ENCODE peak calls at places on chromosomes 3 and 15, in six cellular contexts. W, Y, L, F, A and K are unnamed samples.

GRCh38 chr3:122421101-122421500 is 5.2 kb upstream of the WDR5B start:
- DNase-seq in F (no peak), Y (no peak), L (no peak), A (no peak), W (no peak), K (no peak)

GRCh38 chr15:77187751-77188464 is 117.0 kb upstream of the TSPAN3 start:
- DNase-seq in F (no peak), A (no peak), L (no peak), W (peak), Y (peak), K (no peak)

GRCh38 chr3:100869787-100870186 is 123.4 kb downstream of the ABI3BP start:
- DNase-seq in W (peak), F (no peak), Y (no peak), A (no peak), L (no peak), K (no peak)

GRCh38 chr3:5278666-5279065 is 91.2 kb downstream of the EDEM1 start:
- DNase-seq in Y (no peak), F (no peak), A (no peak), L (no peak), W (no peak), K (no peak)

GRCh38 chr15:48569591-48570302 is 75.8 kb downstream of the FBN1 start:
- DNase-seq in L (no peak), A (no peak), W (no peak), Y (no peak), F (no peak), K (no peak)

GRCh38 chr3:196142674-196142988 is 60.7 kb upstream of the TFRC start:
- DNase-seq in L (no peak), A (no peak), W (no peak), Y (no peak), F (no peak), K (no peak)

GRCh38 chr3:114643342-114643741 is 349.5 kb downstream of the TIGIT start:
- DNase-seq in Y (no peak), F (peak), L (no peak), W (no peak), A (no peak), K (no peak)

GRCh38 chr3:37114251-37115145 is 59.9 kb downstream of the LRRFIP2 start:
- DNase-seq in Y (no peak), W (peak), A (no peak), L (no peak), F (no peak), K (no peak)

GRCh38 chr3:25663324-25664065 is 1.2 kb downstream of the TOP2B start:
- DNase-seq in L (no peak), W (peak), Y (no peak), F (peak), A (peak), K (no peak)

GRCh38 chr15:93614446-93615104 is 525.6 kb upstream of the RGMA start:
- DNase-seq in Y (peak), W (no peak), L (no peak), F (no peak), A (no peak), K (no peak)

GRCh38 chr3:110504401-110504800 is 567.2 kb upstream of the NECTIN3 start:
- DNase-seq in Y (no peak), F (no peak), W (no peak), L (no peak), A (no peak), K (no peak)

GRCh38 chr3:101310580-101311375 is 9.6 kb downstream of the IMPG2 start:
- DNase-seq in W (peak), Y (no peak), L (no peak), F (no peak), A (no peak), K (no peak)

GRCh38 chr3:175247629-175248028 is 388.5 kb downstream of the NAALADL2 start:
- DNase-seq in W (no peak), L (no peak), Y (no peak), F (no peak), A (no peak), K (no peak)

GRCh38 chr3:18134386-18135082 is 290.6 kb downstream of the SATB1 start:
- DNase-seq in F (no peak), Y (no peak), A (no peak), W (peak), L (no peak), K (no peak)

GRCh38 chr15:80526556-80527340 is 122.6 kb downstream of the ARNT2 start:
- DNase-seq in A (no peak), Y (peak), F (no peak), L (no peak), W (peak), K (no peak)

GRCh38 chr3:72990701-72991395 is 5.8 kb upstream of the PPP4R2 start:
- DNase-seq in A (no peak), Y (no peak), F (no peak), W (no peak), L (no peak), K (no peak)

GRCh38 chr3:42097166-42097946 is 6.2 kb downstream of the TRAK1 start:
- DNase-seq in Y (no peak), W (peak), L (no peak), F (no peak), A (no peak), K (no peak)

GRCh38 chr3:14508966-14509795 is 31.0 kb downstream of the GRIP2 start:
- DNase-seq in Y (peak), F (peak), W (peak), A (peak), L (peak), K (peak)

GRCh38 chr15:58503139-58504027 is 71.6 kb downstream of the LIPC start:
- DNase-seq in F (no peak), L (no peak), W (no peak), A (no peak), Y (no peak), K (no peak)

GRCh38 chr3:60809857-60810256 is 441.4 kb downstream of the FHIT start:
- DNase-seq in Y (no peak), W (no peak), L (no peak), A (no peak), F (no peak), K (no peak)

GRCh38 chr3:188680189-188680588 is 491.6 kb upstream of the TPRG1 start:
- DNase-seq in A (no peak), W (peak), Y (no peak), L (no peak), F (no peak), K (no peak)

GRCh38 chr15:92161039-92161670 is 232.5 kb upstream of the ST8SIA2 start:
- DNase-seq in W (no peak), F (no peak), Y (no peak), A (no peak), L (no peak), K (no peak)

GRCh38 chr3:52490938-52491526 is 4.1 kb upstream of the STAB1 start:
- DNase-seq in F (no peak), L (no peak), W (peak), A (no peak), Y (peak), K (no peak)

GRCh38 chr3:161510510-161511260 is 14.1 kb downstream of the OTOL1 start:
- DNase-seq in A (no peak), L (no peak), W (no peak), Y (no peak), F (no peak), K (no peak)

GRCh38 chr3:10248984-10249748 is 907 bp downstream of the TATDN2 start:
- DNase-seq in Y (peak), A (peak), F (no peak), W (peak), L (peak), K (peak)

GRCh38 chr15:72365844-72366243 is 10.0 kb downstream of the HEXA start:
- DNase-seq in W (no peak), F (no peak), A (no peak), L (no peak), Y (no peak), K (no peak)

GRCh38 chr3:127135241-127136023 is 57.5 kb upstream of the PRR23E start:
- DNase-seq in A (no peak), W (peak), F (no peak), L (peak), Y (peak), K (no peak)

GRCh38 chr15:90642464-90643300 is 74.5 kb upstream of the BLM start:
- DNase-seq in L (no peak), W (no peak), A (no peak), Y (no peak), F (no peak), K (no peak)

GRCh38 chr3:16978234-16978920 is 93.6 kb downstream of the PLCL2 start:
- DNase-seq in W (peak), Y (no peak), A (no peak), F (no peak), L (no peak), K (no peak)

GRCh38 chr3:28295819-28296364 is 52.6 kb upstream of the ZCWPW2 start:
- DNase-seq in W (peak), Y (no peak), L (no peak), F (no peak), A (no peak), K (no peak)

GRCh38 chr3:32453346-32453745 is 49.3 kb downstream of the CMTM6 start:
- DNase-seq in W (peak), L (no peak), F (no peak), A (no peak), Y (no peak), K (no peak)

GRCh38 chr3:102712896-102713295 is 278.1 kb downstream of the ZPLD1 start:
- DNase-seq in F (no peak), L (no peak), Y (no peak), A (no peak), W (no peak), K (no peak)

GRCh38 chr3:190325923-190326322 is 3.7 kb upstream of the CLDN1 start:
- DNase-seq in A (no peak), Y (no peak), F (no peak), L (no peak), W (peak), K (no peak)

GRCh38 chr3:73622135-73622534 is 2.6 kb downstream of the PDZRN3 start:
- DNase-seq in F (no peak), Y (peak), L (peak), A (no peak), W (peak), K (no peak)

GRCh38 chr3:148880681-148881080 is 15.6 kb downstream of the CPA3 start:
- DNase-seq in W (no peak), Y (no peak), F (peak), L (no peak), A (peak), K (no peak)

GRCh38 chr3:159828542-159828943 is 160.1 kb upstream of the IL12A start:
- DNase-seq in A (peak), W (peak), L (no peak), F (peak), Y (no peak), K (no peak)

DNA sequence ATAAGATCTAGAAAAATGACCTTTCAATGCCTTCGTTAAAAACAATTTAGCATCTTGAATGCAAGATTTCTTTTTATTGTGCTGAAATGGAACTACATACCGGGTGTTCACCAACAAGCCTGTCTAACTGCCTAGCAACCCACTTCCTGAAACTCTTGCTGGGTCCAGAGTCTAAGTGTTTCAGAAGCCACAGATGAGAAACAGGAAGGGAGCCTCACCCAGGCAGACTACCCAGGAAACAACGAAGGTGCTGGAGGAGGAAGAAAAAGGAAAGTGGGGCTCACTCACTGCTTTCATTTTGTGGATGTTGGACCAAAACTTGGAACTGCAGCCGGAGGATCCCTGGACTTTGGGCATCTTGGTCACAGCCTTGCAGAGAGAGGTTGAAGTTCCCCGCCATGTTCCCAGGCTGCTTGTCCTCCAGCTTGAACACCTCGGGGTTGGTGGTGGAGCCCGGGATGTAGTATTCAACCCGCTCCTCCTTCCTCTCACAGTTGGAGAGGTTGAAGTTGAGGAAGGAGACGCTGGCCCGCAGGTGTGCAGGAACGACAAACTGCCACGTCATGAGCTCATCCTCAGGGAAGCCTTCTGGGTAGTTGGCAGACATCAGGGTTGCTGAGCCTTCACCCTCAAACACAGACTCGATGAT is 35.9 kb downstream of the CDCP1 start:
- DNase-seq in Y (no peak), F (no peak), L (peak), W (no peak), A (no peak), K (no peak)
- TF ChIP-seq POLR2A in Y (no peak), F (no peak), L (peak), W (no peak), A (no peak), K (no peak)

GRCh38 chr15:63752075-63752684 is 81.6 kb downstream of the HERC1 start:
- DNase-seq in L (no peak), W (peak), Y (peak), F (peak), A (peak), K (peak)

GRCh38 chr15:63752979-63753378 is 80.8 kb downstream of the HERC1 start:
- DNase-seq in L (no peak), F (no peak), Y (no peak), A (no peak), W (no peak), K (no peak)

GRCh38 chr15:63759752-63760151 is 74.0 kb downstream of the HERC1 start:
- DNase-seq in Y (no peak), A (no peak), F (no peak), L (no peak), W (no peak), K (no peak)

GRCh38 chr15:63749330-63749942 is 84.3 kb downstream of the HERC1 start:
- DNase-seq in Y (no peak), W (peak), L (no peak), A (no peak), F (no peak), K (no peak)

GRCh38 chr15:63755162-63755561 is 78.6 kb downstream of the HERC1 start:
- DNase-seq in Y (no peak), F (no peak), W (no peak), L (no peak), A (no peak), K (no peak)
- TF ChIP-seq POLR2A in Y (no peak), F (no peak), W (no peak), L (no peak), A (no peak), K (no peak)

DNA sequence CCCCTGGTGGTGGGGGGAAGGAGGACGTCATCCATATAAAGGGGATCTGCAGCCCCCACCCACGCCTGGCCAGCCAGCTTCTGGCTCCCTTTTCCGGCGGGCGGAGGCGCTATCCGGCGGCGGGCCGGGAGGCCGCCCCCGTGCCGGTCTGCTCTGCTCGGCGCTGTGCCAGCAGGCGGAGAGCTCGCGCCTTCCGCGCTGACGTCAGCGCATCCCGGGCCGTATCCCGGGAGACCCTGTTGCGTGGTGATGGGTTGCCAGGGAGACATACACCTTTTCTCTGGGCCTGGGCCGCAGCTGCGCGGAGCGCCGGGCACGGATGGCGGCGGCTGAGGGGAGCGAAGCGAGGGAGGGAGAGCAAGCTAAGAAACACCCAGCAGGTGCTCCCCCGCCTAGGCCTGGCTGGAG is 1.1 kb downstream of the FAM131A start:
- DNase-seq in L (no peak), Y (peak), A (no peak), W (peak), F (no peak), K (no peak)
- TF ChIP-seq POLR2A in L (no peak), Y (peak), A (no peak), W (no peak), F (no peak), K (no peak)

GRCh38 chr3:38164966-38165721 is at the start of gene OXSR1:
- DNase-seq in Y (peak), W (peak), A (peak), F (peak), L (peak), K (peak)
- TF ChIP-seq POLR2A in Y (peak), W (peak), A (peak), F (peak), L (peak), K (peak)

DNA sequence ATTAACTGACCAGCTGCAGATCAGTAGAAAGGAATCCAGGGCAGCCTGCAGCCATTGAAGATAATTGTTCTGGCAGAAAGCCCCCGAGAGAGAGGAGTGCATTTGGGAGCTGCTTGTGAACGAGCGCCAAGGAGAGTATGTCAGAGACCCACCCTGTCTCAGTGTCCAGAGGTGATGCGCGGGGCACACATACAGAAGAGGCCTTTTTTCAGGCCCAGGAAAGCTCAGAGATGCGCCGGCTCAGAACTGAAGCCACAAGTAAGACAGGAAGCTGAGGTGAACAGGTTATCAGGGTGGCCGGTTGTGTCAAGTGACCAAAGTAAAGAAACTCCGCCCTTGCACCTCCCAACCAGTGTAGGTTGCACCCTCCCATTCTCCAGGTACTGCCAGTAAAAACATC is 59.8 kb upstream of the HEG1 start:
- DNase-seq in W (peak), L (no peak), F (no peak), A (no peak), Y (peak), K (no peak)
- TF ChIP-seq POLR2A in W (no peak), L (no peak), F (no peak), A (no peak), Y (no peak), K (no peak)